ENCODE peak calls at places on chromosomes 4 and X, in nine cellular contexts. X is endothelial cell of umbilical vein, E is A549, Q is caudate nucleus, Y is mammary epithelial cell, N is Peyer's patch, F is stomach, S is tibial artery, H is RWPE1. V is an unnamed sample.
A peak's percentile ranks its signal among the peaks of the same experiment; 100 is the strongest.

GRCh38 chrX:140503714-140504351 is 1.0 kb downstream of the SOX3 start:
- DNase-seq in X (peak; percentile 8), E (no peak), Q (peak; percentile 1), Y (no peak), N (no peak), F (no peak), S (no peak), H (no peak), V (no peak)

GRCh38 chrX:153624196-153625091 is 22.6 kb upstream of the DUSP9 start:
- DNase-seq in X (no peak), E (no peak), Q (no peak), Y (no peak), N (peak; percentile 16), F (no peak), S (peak; percentile 50), H (no peak), V (no peak)

GRCh38 chrX:6574762-6575161 is 39.8 kb upstream of the VCX3A start:
- DNase-seq in X (no peak), E (no peak), Q (no peak), Y (no peak), N (no peak), F (no peak), S (no peak), H (no peak), V (no peak)

GRCh38 chrX:45748443-45748842 is 547.8 kb upstream of the DIPK2B start:
- DNase-seq in X (no peak), E (no peak), Q (no peak), Y (no peak), N (no peak), F (no peak), S (no peak), H (no peak), V (no peak)

GRCh38 chrX:79270401-79270800 is 96.7 kb downstream of the ITM2A start:
- DNase-seq in X (peak; percentile 2), E (no peak), Q (no peak), Y (no peak), N (no peak), F (peak; percentile 31), S (peak; percentile 57), H (no peak), V (no peak)

GRCh38 chr4:110184791-110185155 is 13.6 kb downstream of the ELOVL6 start:
- DNase-seq in X (no peak), E (no peak), Q (no peak), Y (no peak), N (no peak), F (no peak), S (no peak), H (no peak), V (no peak)

GRCh38 chr4:160142579-160142978 is 1039.7 kb downstream of the RAPGEF2 start:
- DNase-seq in X (no peak), E (no peak), Q (no peak), Y (no peak), N (no peak), F (no peak), S (no peak), H (no peak), V (no peak)

GRCh38 chr4:140286503-140286902 is 86.9 kb upstream of the SCOC start:
- DNase-seq in X (no peak), E (no peak), Q (no peak), Y (no peak), N (no peak), F (no peak), S (no peak), H (no peak), V (no peak)

GRCh38 chrX:103608305-103608963 is 671 bp downstream of the TCEAL3 start:
- DNase-seq in X (no peak), E (no peak), Q (no peak), Y (no peak), N (no peak), F (no peak), S (peak; percentile 65), H (no peak), V (no peak)

GRCh38 chr4:3293410-3294391 is 880 bp downstream of the RGS12 start:
- DNase-seq in X (peak; percentile 30), E (no peak), Q (no peak), Y (no peak), N (peak; percentile 63), F (peak; percentile 22), S (no peak), H (no peak), V (no peak)

GRCh38 chrX:153875391-153876111 is 10.4 kb downstream of the L1CAM start:
- DNase-seq in X (peak; percentile 39), E (peak; percentile 43), Q (no peak), Y (no peak), N (peak; percentile 66), F (peak; percentile 60), S (peak; percentile 65), H (peak; percentile 51), V (no peak)

GRCh38 chr4:25883565-25883964 is 20.8 kb upstream of the SEL1L3 start:
- DNase-seq in X (no peak), E (no peak), Q (no peak), Y (no peak), N (no peak), F (no peak), S (no peak), H (no peak), V (no peak)

GRCh38 chr4:5893013-5893580 is at the start of gene CRMP1:
- DNase-seq in X (no peak), E (no peak), Q (no peak), Y (no peak), N (no peak), F (no peak), S (no peak), H (no peak), V (no peak)

GRCh38 chrX:22674947-22675346 is 324.8 kb upstream of the DDX53 start:
- DNase-seq in X (no peak), E (no peak), Q (no peak), Y (peak; percentile 6), N (no peak), F (no peak), S (no peak), H (no peak), V (no peak)

GRCh38 chr4:44196796-44197195 is 251.8 kb downstream of the KCTD8 start:
- DNase-seq in X (no peak), E (no peak), Q (no peak), Y (no peak), N (no peak), F (no peak), S (no peak), H (no peak), V (no peak)

GRCh38 chr4:8762951-8763735 is 108.5 kb downstream of the HMX1 start:
- DNase-seq in X (no peak), E (no peak), Q (no peak), Y (no peak), N (peak; percentile 31), F (no peak), S (peak; percentile 54), H (no peak), V (no peak)

DNA sequence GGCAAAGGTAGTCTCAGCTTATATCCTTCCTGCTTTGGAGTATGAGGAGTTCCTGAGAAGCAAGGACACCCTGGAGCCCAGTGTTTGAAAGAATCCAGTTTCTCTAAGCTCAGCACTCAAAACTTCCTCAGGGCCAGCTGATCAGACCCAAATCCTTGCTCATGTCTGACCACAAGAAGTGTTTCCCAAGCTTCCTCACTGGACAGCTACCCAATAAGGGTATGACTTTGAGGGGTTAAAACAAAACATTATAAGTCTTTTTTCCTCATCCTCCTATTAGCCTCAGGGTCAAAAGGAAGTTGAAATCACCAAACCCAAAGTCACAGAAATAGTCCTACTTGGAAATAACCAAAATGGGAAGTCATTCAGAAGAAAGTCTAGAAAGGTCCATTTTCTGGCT is 13.7 kb downstream of the ZBTB33 start:
- DNase-seq in X (no peak), E (no peak), Q (no peak), Y (no peak), N (no peak), F (no peak), S (no peak), H (no peak), V (no peak)
- H3K27ac ChIP-seq in X (no peak overlapping the region), E (no peak overlapping the region), Q (no peak overlapping the region), Y (no peak overlapping the region), N (no peak overlapping the region), F (no peak overlapping the region), S (no peak overlapping the region), H (no peak overlapping the region), V (no peak overlapping the region)

DNA sequence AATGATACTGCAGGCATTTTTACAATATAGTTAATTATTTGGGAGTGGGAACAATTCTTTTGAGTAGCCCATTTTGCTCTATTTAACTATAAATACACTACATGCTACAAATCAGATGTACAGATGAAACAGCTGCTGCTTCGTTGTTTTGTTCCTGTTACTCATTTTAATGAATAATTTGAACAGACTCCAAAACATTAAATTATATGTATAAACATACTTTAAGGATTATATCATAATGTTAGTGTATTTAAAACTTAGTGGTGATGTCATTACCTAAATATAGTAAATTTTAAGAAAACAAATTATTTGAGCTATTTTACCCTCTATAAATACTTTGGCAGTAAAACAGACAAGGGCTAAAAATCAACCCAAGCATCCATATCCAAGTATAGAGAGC is 60.7 kb downstream of the GAB1 start:
- DNase-seq in X (peak; percentile 68), E (no peak), Q (no peak), Y (no peak), N (no peak), F (no peak), S (no peak), H (no peak), V (no peak)
- H3K27ac ChIP-seq in X (no peak overlapping the region), E (no peak overlapping the region), Q (peak overlapping the region; percentile 60), Y (no peak overlapping the region), N (no peak overlapping the region), F (no peak overlapping the region), S (peak overlapping the region; percentile 38), H (no peak overlapping the region), V (no peak overlapping the region)

GRCh38 chr4:147363514-147363913 is 117.4 kb upstream of the EDNRA start:
- DNase-seq in X (no peak), E (no peak), Q (no peak), Y (no peak), N (no peak), F (no peak), S (no peak), H (no peak), V (no peak)

GRCh38 chr4:147360301-147360700 is 120.6 kb upstream of the EDNRA start:
- DNase-seq in X (no peak), E (no peak), Q (no peak), Y (peak; percentile 74), N (no peak), F (no peak), S (no peak), H (no peak), V (no peak)

GRCh38 chr4:147361726-147362125 is 119.2 kb upstream of the EDNRA start:
- DNase-seq in X (peak; percentile 89), E (no peak), Q (no peak), Y (peak; percentile 93), N (no peak), F (peak; percentile 33), S (peak; percentile 70), H (peak; percentile 67), V (peak; percentile 43)

GRCh38 chr4:147366164-147366563 is 114.7 kb upstream of the EDNRA start:
- DNase-seq in X (no peak), E (no peak), Q (no peak), Y (no peak), N (no peak), F (no peak), S (no peak), H (no peak), V (no peak)

GRCh38 chr4:147362868-147363440 is 117.9 kb upstream of the EDNRA start:
- DNase-seq in X (no peak), E (no peak), Q (no peak), Y (peak; percentile 59), N (peak; percentile 62), F (peak; percentile 48), S (peak; percentile 78), H (peak; percentile 24), V (no peak)
- H3K27ac ChIP-seq in X (no peak overlapping the region), E (peak overlapping the region; percentile 69), Q (no peak overlapping the region), Y (peak overlapping the region; percentile 69), N (no peak overlapping the region), F (peak overlapping the region; percentile 72), S (peak overlapping the region; percentile 91), H (no peak overlapping the region), V (peak overlapping the region; percentile 89)

GRCh38 chr4:42454755-42455154 is 57.5 kb downstream of the SHISA3 start:
- DNase-seq in X (no peak), E (no peak), Q (no peak), Y (no peak), N (no peak), F (no peak), S (no peak), H (no peak), V (peak; percentile 10)
- H3K27ac ChIP-seq in X (no peak overlapping the region), E (no peak overlapping the region), Q (no peak overlapping the region), Y (no peak overlapping the region), N (no peak overlapping the region), F (no peak overlapping the region), S (no peak overlapping the region), H (no peak overlapping the region), V (no peak overlapping the region)

V was measured in epithelial cell of prostate.